ENCODE peak calls at places on chromosome 22, in five cellular contexts. P is activated CD8-positive, alpha-beta memory T cell treated with anti-CD3 and anti-CD28 coated beads, Interleukin-2, amount 10 ng/mL, durations not matched to agents 7 days and 5 days; A is bronchial epithelial cell; R is cardiac muscle cell; W is PC-3. Y is an unnamed sample.

GRCh38 chr22:28025333-28025732 is 106.3 kb upstream of the PITPNB start:
- DNase-seq in P (peak), R (no peak), W (no peak), A (no peak), Y (no peak)

GRCh38 chr22:17803871-17804270 is 29.6 kb upstream of the BID start:
- DNase-seq in W (no peak), R (no peak), P (no peak), A (no peak), Y (no peak)

GRCh38 chr22:28366856-28367255 is 312.8 kb downstream of the TTC28 start:
- DNase-seq in A (no peak), W (no peak), R (no peak), P (no peak), Y (no peak)

GRCh38 chr22:31036671-31037550 is 44.2 kb upstream of the SMTN start:
- DNase-seq in A (peak), R (no peak), W (peak), P (no peak), Y (no peak)

GRCh38 chr22:24030186-24030702 is 19.1 kb downstream of the CABIN1 start:
- DNase-seq in R (peak), W (no peak), A (no peak), P (no peak), Y (no peak)

GRCh38 chr22:27634043-27634442 is 167.5 kb downstream of the MN1 start:
- DNase-seq in W (no peak), P (no peak), R (no peak), A (no peak), Y (no peak)

GRCh38 chr22:46355369-46355995 is 20.0 kb downstream of the TRMU start:
- DNase-seq in W (peak), A (peak), R (peak), P (peak), Y (peak)

GRCh38 chr22:49240472-49240871 is 587.2 kb downstream of the BRD1 start:
- DNase-seq in P (peak), R (no peak), A (no peak), W (no peak), Y (no peak)